ENCODE peak calls at places on chromosomes 1 and 21, in five cellular contexts. E is tibial nerve, T is mesendoderm, F is GM23338, M is heart left ventricle. K is an unnamed sample.

GRCh38 chr1:192592981-192593683 is 17.6 kb downstream of the RGS1 start:
- DNase-seq in E (no peak), T (no peak), F (no peak), M (no peak), K (no peak)

GRCh38 chr1:157490337-157491165 is 61.8 kb downstream of the FCRL5 start:
- DNase-seq in E (peak; percentile 58), T (peak; percentile 83), F (peak; percentile 92), M (peak; percentile 27), K (peak; percentile 82)

GRCh38 chr1:22376976-22377375 is 74.7 kb upstream of the ZBTB40 start:
- DNase-seq in E (no peak), T (no peak), F (no peak), M (no peak), K (no peak)

GRCh38 chr1:157442065-157442464 is 110.2 kb downstream of the FCRL5 start:
- DNase-seq in E (no peak), T (no peak), F (no peak), M (no peak), K (no peak)

GRCh38 chr1:237470712-237471310 is 419.9 kb downstream of the ZP4 start:
- DNase-seq in E (no peak), T (peak; percentile 28), F (peak; percentile 33), M (peak; percentile 47), K (no peak)

GRCh38 chr1:44646276-44646675 is 28.0 kb downstream of the TMEM53 start:
- DNase-seq in E (no peak), T (no peak), F (no peak), M (no peak), K (no peak)

GRCh38 chr1:162670928-162671663 is 38.8 kb downstream of the DDR2 start:
- DNase-seq in E (no peak), T (no peak), F (no peak), M (no peak), K (no peak)

GRCh38 chr1:30366199-30366598 is 357.2 kb downstream of the MATN1 start:
- DNase-seq in E (no peak), T (no peak), F (no peak), M (no peak), K (no peak)

GRCh38 chr1:235297579-235297978 is 30.4 kb downstream of the ARID4B start:
- DNase-seq in E (no peak), T (no peak), F (no peak), M (no peak), K (no peak)

GRCh38 chr1:235296729-235297128 is 31.2 kb downstream of the ARID4B start:
- DNase-seq in E (no peak), T (no peak), F (no peak), M (no peak), K (no peak)

GRCh38 chr1:235293322-235293942 is 34.5 kb downstream of the ARID4B start:
- DNase-seq in E (no peak), T (no peak), F (no peak), M (no peak), K (no peak)

GRCh38 chr1:235298772-235299513 is 29.0 kb downstream of the ARID4B start:
- DNase-seq in E (no peak), T (no peak), F (no peak), M (no peak), K (no peak)

GRCh38 chr1:235295902-235296350 is 32.1 kb downstream of the ARID4B start:
- DNase-seq in E (no peak), T (no peak), F (peak; percentile 22), M (no peak), K (no peak)
- H3K4me1 ChIP-seq in E (no peaks in the 10 kb centered on the region), T (peaks cover 2% of the 10 kb centered on the region), F (peaks cover 11% of the 10 kb centered on the region), M (no peaks in the 10 kb centered on the region), K (peaks cover 3% of the 10 kb centered on the region)

DNA sequence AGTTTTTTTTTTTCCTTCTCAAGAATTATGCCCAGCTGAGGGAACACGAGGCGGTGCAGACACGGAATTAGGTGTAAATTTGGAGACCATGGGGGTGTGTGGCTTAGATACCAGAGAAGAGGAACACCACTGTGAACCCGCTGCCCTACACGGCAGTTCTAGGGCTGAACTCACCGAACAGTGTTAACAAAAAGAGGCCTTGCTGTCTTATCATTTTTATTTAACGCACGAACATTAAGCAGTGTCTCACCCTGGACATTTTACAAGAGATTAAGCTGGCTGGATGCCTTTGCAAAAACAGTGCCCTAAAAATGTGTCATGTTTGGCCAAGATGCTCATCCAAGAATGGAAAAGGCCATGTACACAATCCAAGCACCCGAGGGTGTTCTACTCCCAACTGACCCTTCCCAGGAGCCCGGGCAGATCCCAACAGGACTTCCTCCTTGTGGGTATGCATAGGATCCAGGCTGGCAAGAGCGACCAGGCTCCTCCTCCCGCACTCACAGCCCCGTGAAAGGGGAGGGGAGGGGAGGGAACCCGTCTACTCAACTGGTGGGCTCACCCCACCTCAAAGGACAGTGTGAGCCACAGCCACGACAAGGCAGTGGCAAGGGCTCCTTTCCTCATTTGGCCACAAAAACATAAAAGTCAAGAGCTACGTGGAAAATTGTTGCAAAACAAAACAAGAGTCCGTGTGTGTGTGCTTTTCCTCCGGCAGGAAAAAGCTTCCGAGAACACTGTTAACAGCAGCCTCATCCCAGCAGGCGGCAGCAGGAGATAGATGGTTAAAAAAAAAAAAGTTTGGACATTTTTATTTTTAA is 20.3 kb downstream of the C2CD2 start:
- DNase-seq in E (no peak), T (no peak), F (no peak), M (no peak), K (peak; percentile 72)
- H3K27ac ChIP-seq in E (peak overlapping the region; percentile 65), T (no peak overlapping the region), F (no peak overlapping the region), M (peak overlapping the region; percentile 81), K (peak overlapping the region; percentile 81)

GRCh38 chr1:145964328-145965118 is at the start of the genes ANKRD34A and POLR3GL:
- DNase-seq in E (peak; percentile 95), T (peak; percentile 99), F (peak; percentile 99), M (peak; percentile 97), K (peak; percentile 96)
- H3K4me1 ChIP-seq in E (no peaks in the 10 kb centered on the region), T (peaks cover 18% of the 10 kb centered on the region), F (peaks cover 23% of the 10 kb centered on the region), M (peaks cover 20% of the 10 kb centered on the region), K (peaks cover 10% of the 10 kb centered on the region)

GRCh38 chr1:166166400-166166699 is 451 bp downstream of the FAM78B start:
- DNase-seq in E (no peak), T (no peak), F (no peak), M (no peak), K (no peak)

GRCh38 chr1:166164995-166165660 is 1.7 kb downstream of the FAM78B start:
- DNase-seq in E (peak; percentile 11), T (peak; percentile 84), F (peak; percentile 84), M (peak; percentile 54), K (peak; percentile 52)

GRCh38 chr1:166165661-166166399 is 971 bp downstream of the FAM78B start:
- DNase-seq in E (peak; percentile 10), T (peak; percentile 56), F (peak; percentile 50), M (no peak), K (peak; percentile 56)

GRCh38 chr1:166167395-166167922 is 658 bp upstream of the FAM78B start:
- DNase-seq in E (no peak), T (no peak), F (peak; percentile 20), M (no peak), K (no peak)

GRCh38 chr1:166166701-166167394 is at the start of gene FAM78B:
- DNase-seq in E (peak; percentile 81), T (peak; percentile 86), F (peak; percentile 78), M (peak; percentile 84), K (peak; percentile 80)
- H3K27ac ChIP-seq in E (peak within 1 kb of the TSS; percentile 72), T (no peak within 1 kb of the TSS), F (no peak within 1 kb of the TSS), M (peak within 1 kb of the TSS; percentile 62), K (peak within 1 kb of the TSS; percentile 14)

GRCh38 chr1:39214714-39214997 is 10.2 kb downstream of the MACF1 start:
- DNase-seq in E (no peak), T (no peak), F (no peak), M (no peak), K (no peak)

GRCh38 chr1:39212499-39212898 is 8.0 kb downstream of the MACF1 start:
- DNase-seq in E (no peak), T (no peak), F (no peak), M (no peak), K (no peak)

GRCh38 chr1:39213511-39214002 is 9.1 kb downstream of the MACF1 start:
- DNase-seq in E (no peak), T (peak; percentile 57), F (no peak), M (no peak), K (no peak)

GRCh38 chr1:39214021-39214713 is 9.7 kb downstream of the MACF1 start:
- DNase-seq in E (no peak), T (peak; percentile 78), F (peak; percentile 38), M (peak; percentile 53), K (peak; percentile 54)

GRCh38 chr1:39210649-39211048 is 6.2 kb downstream of the MACF1 start:
- DNase-seq in E (no peak), T (no peak), F (no peak), M (no peak), K (no peak)
- H3K4me1 ChIP-seq in E (peaks cover 2% of the 10 kb centered on the region), T (peaks cover 18% of the 10 kb centered on the region), F (peaks cover 32% of the 10 kb centered on the region), M (peaks cover 24% of the 10 kb centered on the region), K (peaks cover 19% of the 10 kb centered on the region)

GRCh38 chr1:150696151-150696550 is 803 bp downstream of the GOLPH3L start:
- DNase-seq in E (no peak), T (peak; percentile 21), F (peak; percentile 9), M (no peak), K (no peak)
- H3K27ac ChIP-seq in E (peak overlapping the region; percentile 83), T (no peak overlapping the region), F (no peak overlapping the region), M (peak overlapping the region; percentile 74), K (no peak overlapping the region)